ENCODE peak calls at places on chromosomes 5 and 9, in eight cellular contexts. X is cardiac fibroblast; O is left lung; U is HuH-7; H is GM12878; K is lower lobe of right lung; D is GM23248; V is activated naive CD4-positive, alpha-beta T cell treated with anti-CD3 and anti-CD28 coated beads for 36 hours. W is an unnamed sample.

GRCh38 chr9:96398582-96399334 is 15.2 kb upstream of the SLC35D2 start:
- DNase-seq in X (no peak), O (no peak), U (no peak), H (no peak), K (no peak), D (no peak), V (no peak), W (no peak)

GRCh38 chr5:43192558-43193170 is 639 bp downstream of the NIM1K start:
- DNase-seq in X (peak; percentile 19), O (no peak), U (no peak), H (no peak), K (peak; percentile 55), D (peak; percentile 74), V (peak; percentile 34), W (peak; percentile 40)

GRCh38 chr9:2234371-2234893 is 219.3 kb downstream of the SMARCA2 start:
- DNase-seq in X (peak; percentile 57), O (no peak), U (no peak), H (no peak), K (no peak), D (peak; percentile 63), V (no peak), W (no peak)

GRCh38 chr9:93372391-93372790 is 79.1 kb upstream of the FAM120A start:
- DNase-seq in X (no peak), O (no peak), U (no peak), H (no peak), K (no peak), D (no peak), V (no peak), W (no peak)

GRCh38 chr5:29697786-29698414 is 1495.6 kb upstream of the CDH6 start:
- DNase-seq in X (no peak), O (no peak), U (peak; percentile 15), H (no peak), K (no peak), D (no peak), V (no peak), W (no peak)

GRCh38 chr5:69158039-69158438 is 8.9 kb upstream of the CCNB1 start:
- DNase-seq in X (no peak), O (no peak), U (no peak), H (no peak), K (no peak), D (no peak), V (no peak), W (no peak)

GRCh38 chr9:85427749-85428148 is 314.0 kb downstream of the AGTPBP1 start:
- DNase-seq in X (no peak), O (no peak), U (no peak), H (no peak), K (no peak), D (no peak), V (no peak), W (no peak)

GRCh38 chr5:67120032-67120431 is 76.6 kb downstream of the CD180 start:
- DNase-seq in X (no peak), O (no peak), U (no peak), H (no peak), K (no peak), D (no peak), V (no peak), W (no peak)

GRCh38 chr5:136703706-136704105 is 338.4 kb upstream of the TRPC7 start:
- DNase-seq in X (no peak), O (no peak), U (no peak), H (no peak), K (no peak), D (no peak), V (no peak), W (no peak)

GRCh38 chr5:32443145-32443540 is 1.4 kb downstream of the ZFR start:
- DNase-seq in X (no peak), O (no peak), U (no peak), H (peak; percentile 31), K (no peak), D (peak; percentile 69), V (peak; percentile 70), W (peak; percentile 60)

GRCh38 chr5:113330533-113331200 is 104.1 kb downstream of the TSSK1B start:
- DNase-seq in X (peak; percentile 77), O (no peak), U (peak; percentile 31), H (no peak), K (no peak), D (peak; percentile 78), V (peak; percentile 14), W (peak; percentile 54)

GRCh38 chr9:22240619-22241018 is 206.0 kb upstream of the DMRTA1 start:
- DNase-seq in X (peak; percentile 39), O (no peak), U (no peak), H (peak; percentile 25), K (no peak), D (peak; percentile 67), V (peak; percentile 11), W (peak; percentile 80)

GRCh38 chr9:93675336-93676150 is 99.2 kb downstream of the PHF2 start:
- DNase-seq in X (no peak), O (peak; percentile 25), U (no peak), H (no peak), K (peak; percentile 38), D (no peak), V (no peak), W (no peak)